ENCODE peak calls at places on chromosomes 4 and X, in four cellular contexts. D is EH, J is NAMALWA, F is astrocyte. K is an unnamed sample.

GRCh38 chr4:183544109-183544508 is 39.3 kb downstream of the ING2 start:
- DNase-seq in F (no peak), J (no peak), D (no peak), K (peak)

GRCh38 chrX:151713859-151714258 is 2.0 kb upstream of the FATE1 start:
- DNase-seq in J (peak), F (no peak), D (peak), K (peak)

GRCh38 chr4:8110071-8110986 is 48.3 kb downstream of the ABLIM2 start:
- DNase-seq in F (peak), J (no peak), D (peak), K (peak)

GRCh38 chrX:24298191-24298590 is 15.7 kb downstream of the SUPT20HL2 start:
- DNase-seq in J (no peak), D (peak), F (peak), K (peak)

GRCh38 chrX:134727363-134727762 is 69.1 kb upstream of the PLAC1 start:
- DNase-seq in D (peak), J (peak), F (no peak), K (no peak)

GRCh38 chr4:153211986-153212720 is 7.9 kb downstream of the TRIM2 start:
- DNase-seq in J (no peak), F (peak), D (peak), K (peak)

GRCh38 chrX:73962948-73963347 is 341.0 kb upstream of the ZCCHC13 start:
- DNase-seq in D (no peak), J (no peak), F (no peak), K (no peak)

GRCh38 chr4:94390804-94391410 is 48.3 kb upstream of the HPGDS start:
- DNase-seq in J (peak), D (peak), F (no peak), K (peak)

GRCh38 chr4:30950737-30951136 is 230.6 kb downstream of the PCDH7 start:
- DNase-seq in F (no peak), D (peak), J (no peak), K (peak)

GRCh38 chr4:39037491-39037825 is 5.2 kb upstream of the TMEM156 start:
- DNase-seq in D (peak), F (peak), J (no peak), K (peak)

GRCh38 chrX:21770631-21771321 is 12.9 kb upstream of the SMPX start:
- DNase-seq in F (peak), J (peak), D (no peak), K (peak)